ENCODE peak calls at places on chromosome 9, in four cellular contexts. G, M, J and D are unnamed samples.

GRCh38 chr9:22374021-22374420 is 72.6 kb upstream of the DMRTA1 start:
- DNase-seq in G (no peak), M (no peak), J (no peak), D (no peak)

GRCh38 chr9:68979538-68980314 is 34.2 kb downstream of the PRKACG start:
- DNase-seq in J (no peak), M (no peak), G (no peak), D (no peak)

GRCh38 chr9:127523312-127523851 is 72.1 kb downstream of the LRSAM1 start:
- DNase-seq in J (peak; percentile 50), M (no peak), G (peak; percentile 49), D (peak; percentile 51)

GRCh38 chr9:87276851-87277251 is 220.8 kb upstream of the DAPK1 start:
- DNase-seq in M (no peak), G (peak; percentile 58), J (no peak), D (no peak)

GRCh38 chr9:19114680-19115270 is 12.1 kb upstream of the HAUS6 start:
- DNase-seq in J (no peak), G (peak; percentile 63), M (no peak), D (no peak)

GRCh38 chr9:70085241-70085640 is 41.6 kb downstream of the MAMDC2 start:
- DNase-seq in M (peak; percentile 64), G (peak; percentile 44), J (no peak), D (peak; percentile 76)

GRCh38 chr9:136980669-136981478 is 1.9 kb upstream of the LCNL1 start:
- DNase-seq in G (no peak), M (no peak), J (no peak), D (no peak)

GRCh38 chr9:79346350-79347020 is 225.3 kb upstream of the TLE4 start:
- DNase-seq in G (peak; percentile 2), J (no peak), M (no peak), D (no peak)

GRCh38 chr9:22206833-22207232 is 197.7 kb upstream of the CDKN2B start:
- DNase-seq in M (peak; percentile 17), J (no peak), G (no peak), D (no peak)

GRCh38 chr9:70617033-70617432 is 202.6 kb upstream of the KLF9 start:
- DNase-seq in G (no peak), J (no peak), M (no peak), D (no peak)

GRCh38 chr9:2570615-2571479 is 50.7 kb upstream of the VLDLR start:
- DNase-seq in G (peak; percentile 45), M (no peak), J (peak; percentile 79), D (no peak)

GRCh38 chr9:136570916-136571315 is 25.1 kb upstream of the NOTCH1 start:
- DNase-seq in M (no peak), J (no peak), G (no peak), D (no peak)

GRCh38 chr9:15404171-15404570 is 18.5 kb upstream of the SNAPC3 start:
- DNase-seq in M (no peak), G (peak; percentile 51), J (no peak), D (no peak)

GRCh38 chr9:116549786-116550660 is 137.1 kb upstream of the TRIM32 start:
- DNase-seq in J (no peak), G (peak; percentile 58), M (no peak), D (no peak)

GRCh38 chr9:81382281-81382680 is 307.1 kb downstream of the TLE1 start:
- DNase-seq in G (no peak), J (no peak), M (no peak), D (no peak)

GRCh38 chr9:129550199-129550839 is 70.6 kb downstream of the C9orf50 start:
- DNase-seq in M (peak; percentile 82), G (peak; percentile 90), J (no peak), D (peak; percentile 75)

GRCh38 chr9:128724744-128725211 is 851 bp upstream of the ZDHHC12 start:
- DNase-seq in G (peak; percentile 64), M (peak; percentile 90), J (peak; percentile 62), D (peak; percentile 97)

GRCh38 chr9:13576101-13576500 is 296.6 kb upstream of the MPDZ start:
- DNase-seq in M (no peak), J (no peak), G (no peak), D (no peak)

GRCh38 chr9:99299214-99300102 is 77.4 kb downstream of the SEC61B start:
- DNase-seq in M (peak; percentile 18), J (no peak), G (peak; percentile 88), D (no peak)

GRCh38 chr9:86034863-86035734 is 64.3 kb downstream of the GOLM1 start:
- DNase-seq in G (peak; percentile 60), J (peak; percentile 29), M (peak; percentile 69), D (peak; percentile 83)

GRCh38 chr9:91698266-91698665 is 251.8 kb downstream of the ROR2 start:
- DNase-seq in M (no peak), J (no peak), G (no peak), D (no peak)

GRCh38 chr9:21580636-21581353 is 98.7 kb upstream of the IFNE start:
- DNase-seq in J (no peak), G (no peak), M (no peak), D (no peak)

GRCh38 chr9:19470981-19471650 is 62.3 kb downstream of the ACER2 start:
- DNase-seq in M (no peak), G (peak; percentile 49), J (no peak), D (no peak)

GRCh38 chr9:116181853-116182610 is 28.4 kb downstream of the PAPPA start:
- DNase-seq in M (no peak), J (no peak), G (peak; percentile 78), D (peak; percentile 8)

GRCh38 chr9:131310833-131311554 is 21.5 kb downstream of the PLPP7 start:
- DNase-seq in G (peak; percentile 21), J (no peak), M (peak; percentile 18), D (peak; percentile 48)

DNA sequence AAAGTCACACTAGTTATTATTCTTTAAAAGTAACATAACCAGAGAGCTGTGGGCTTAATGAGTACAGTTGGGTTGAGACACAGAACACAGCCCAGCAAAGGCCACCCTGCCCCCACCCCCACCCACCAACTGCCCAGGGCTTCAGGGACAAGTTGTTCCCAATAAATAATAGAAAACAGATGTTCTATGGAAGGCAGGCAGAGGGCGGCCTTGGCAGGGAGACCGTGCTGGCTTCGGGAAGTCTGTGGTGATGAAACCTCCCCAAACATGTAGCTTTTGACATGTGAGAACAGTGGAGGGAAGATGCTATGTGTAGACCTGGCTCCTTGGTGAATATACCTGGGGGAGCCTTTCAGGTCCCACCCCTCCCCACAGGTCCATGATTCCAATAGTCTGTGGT is 10.0 kb downstream of the TRAF1 start:
- DNase-seq in G (peak; percentile 71), J (no peak), M (no peak), D (peak; percentile 31)
- H3K27ac ChIP-seq in G (no peak overlapping the region), J (no peak overlapping the region), M (no peak overlapping the region), D (no peak overlapping the region)

GRCh38 chr9:97737429-97737828 is 40.3 kb upstream of the XPA start:
- DNase-seq in G (peak; percentile 14), M (peak; percentile 26), J (peak; percentile 15), D (peak; percentile 71)

GRCh38 chr9:97744710-97745708 is 47.9 kb upstream of the XPA start:
- DNase-seq in G (no peak), M (peak; percentile 66), J (no peak), D (peak; percentile 76)

GRCh38 chr9:97741947-97742346 is 44.8 kb upstream of the XPA start:
- DNase-seq in J (no peak), M (no peak), G (no peak), D (no peak)

GRCh38 chr9:97742545-97742944 is 45.4 kb upstream of the XPA start:
- DNase-seq in G (no peak), J (no peak), M (no peak), D (no peak)

GRCh38 chr9:97740848-97741821 is 44.0 kb upstream of the XPA start:
- DNase-seq in G (peak; percentile 81), M (peak; percentile 92), J (no peak), D (peak; percentile 89)
- TF ChIP-seq EZH2phosphoT487 in G (no peak), M (no peak), J (no peak), D (no peak)

GRCh38 chr9:5624655-5625054 is 4.3 kb upstream of the RIC1 start:
- DNase-seq in M (no peak), J (no peak), G (no peak), D (no peak)
- H3K27ac ChIP-seq in M (no peak overlapping the region), J (no peak overlapping the region), G (no peak overlapping the region), D (no peak overlapping the region)

DNA sequence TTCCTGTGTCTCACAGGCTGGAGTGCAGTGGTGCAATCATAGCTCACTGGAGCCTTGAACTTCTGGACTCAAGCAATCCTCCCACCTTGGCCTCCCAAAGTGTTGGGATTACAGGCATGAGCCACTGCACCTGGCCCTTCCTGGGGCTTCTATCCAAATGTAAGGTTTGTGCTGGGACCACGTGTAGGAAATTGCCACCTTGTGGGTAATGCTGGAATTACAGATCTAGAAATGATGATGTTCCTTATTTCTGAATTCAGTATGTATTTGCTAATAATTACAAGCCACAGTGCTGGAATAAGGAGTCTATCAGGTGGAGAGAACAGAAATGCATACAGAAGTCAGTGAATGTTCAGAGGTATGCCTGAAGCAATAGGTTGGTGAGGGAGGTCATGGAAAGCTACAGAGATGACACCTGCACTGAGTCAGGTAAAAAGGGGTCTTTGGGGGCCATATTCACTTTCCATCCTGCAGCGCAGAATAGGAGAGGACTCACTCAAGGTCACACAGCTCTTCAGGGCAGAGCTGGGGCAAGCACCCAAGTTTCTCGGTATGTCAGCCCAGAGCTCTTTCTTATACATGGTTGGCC is 8.8 kb upstream of the IGFBPL1 start:
- DNase-seq in J (peak; percentile 37), M (peak; percentile 53), G (peak; percentile 51), D (peak; percentile 73)
- TF ChIP-seq EZH2phosphoT487 in J (no peak), M (no peak), G (no peak), D (no peak)

DNA sequence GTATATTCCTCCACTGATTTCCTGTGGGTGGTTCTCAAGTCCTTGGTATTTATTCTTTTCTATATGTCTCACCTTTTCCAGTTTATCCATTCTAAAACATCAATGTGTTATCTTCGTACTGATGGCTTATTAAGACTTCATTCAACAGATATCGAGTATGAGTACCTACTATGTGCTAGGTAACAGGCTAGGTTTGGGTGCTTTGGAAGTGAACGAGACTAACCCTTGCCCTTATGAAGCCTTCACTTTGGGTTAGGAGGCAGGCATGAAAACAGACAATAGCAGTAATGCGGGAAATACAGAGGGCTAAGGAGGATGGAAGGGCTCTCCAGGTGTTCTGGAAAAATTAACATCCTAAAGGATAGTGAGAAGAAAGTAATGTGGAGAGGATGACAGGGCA is 53.4 kb downstream of the AQP7 start:
- DNase-seq in M (no peak), J (no peak), G (no peak), D (peak; percentile 26)
- H3K27ac ChIP-seq in M (no peak overlapping the region), J (no peak overlapping the region), G (no peak overlapping the region), D (no peak overlapping the region)

DNA sequence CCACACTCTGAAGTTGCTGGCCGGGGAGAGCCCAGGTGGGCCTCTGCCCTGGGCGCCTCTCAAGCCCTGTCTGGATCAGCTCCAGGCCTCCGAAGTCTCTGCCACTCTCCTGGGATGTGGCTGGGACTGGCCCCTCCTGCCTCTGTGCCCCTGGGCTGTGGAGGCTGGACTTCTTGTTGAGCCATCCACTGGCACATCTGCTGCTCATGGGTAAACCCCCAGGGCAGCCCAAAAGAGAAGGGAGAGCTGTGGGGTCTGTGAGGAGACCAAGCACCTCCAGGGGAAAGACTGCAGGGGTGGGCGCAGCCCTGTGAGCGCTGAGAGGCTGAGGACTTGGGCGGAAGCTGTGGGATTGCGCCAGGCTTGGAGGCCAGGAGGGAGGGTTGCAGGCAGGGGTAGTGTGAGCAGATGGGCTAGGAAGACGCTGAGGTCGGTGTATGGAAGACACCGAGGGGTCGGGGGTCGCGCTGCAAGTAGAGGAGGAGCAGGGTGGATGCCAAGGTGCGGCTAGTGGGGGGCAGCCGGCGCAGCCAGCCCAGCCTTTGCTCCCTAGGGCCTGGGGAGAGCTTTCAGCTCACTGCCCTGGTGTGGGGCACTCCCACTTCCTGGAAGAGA is 118.1 kb downstream of the WNK2 start:
- DNase-seq in J (no peak), M (no peak), G (no peak), D (no peak)
- TF ChIP-seq EZH2phosphoT487 in J (no peak), M (no peak), G (no peak), D (no peak)